ENCODE peak calls at places on chromosome 15, in nine cellular contexts. J is MV-4-11; F is GM23338; H is H1; Q is NCI-H1048; P is islet precursor cell; S is C1 segment of cervical spinal cord; B is CD8-positive, alpha-beta T cell; G is NCI-H1436. Y is an unnamed sample.

GRCh38 chr15:50764331-50765201 is 940 bp downstream of the SPPL2A start:
- DNase-seq in B (no peak), P (no peak), H (no peak), S (no peak), F (no peak), J (peak), G (no peak), Q (no peak), Y (peak)

GRCh38 chr15:58141894-58142293 is 3.7 kb downstream of the AQP9 start:
- DNase-seq in H (no peak), Q (no peak), S (no peak), G (no peak), J (no peak), B (no peak), F (no peak), P (no peak), Y (no peak)

GRCh38 chr15:100341662-100342560 is at the start of gene ADAMTS17:
- DNase-seq in P (peak), J (peak), G (peak), B (peak), F (peak), Q (peak), S (peak), H (peak), Y (peak)

GRCh38 chr15:33083232-33084006 is 111.1 kb downstream of the FMN1 start:
- DNase-seq in F (peak), J (no peak), H (no peak), G (no peak), Q (no peak), B (no peak), P (peak), S (no peak), Y (no peak)

GRCh38 chr15:96893159-96893906 is 562.8 kb downstream of the NR2F2 start:
- DNase-seq in S (no peak), F (peak), P (peak), G (peak), J (peak), Q (no peak), B (no peak), H (no peak), Y (no peak)

GRCh38 chr15:74396445-74397238 is 29.2 kb upstream of the CYP11A1 start:
- DNase-seq in G (no peak), S (no peak), P (peak), Q (no peak), H (no peak), B (no peak), F (no peak), J (peak), Y (no peak)

GRCh38 chr15:50164458-50164857 is 17.5 kb upstream of the SLC27A2 start:
- DNase-seq in H (no peak), B (no peak), P (no peak), F (no peak), J (no peak), Q (no peak), G (no peak), S (no peak), Y (no peak)

GRCh38 chr15:85314139-85314538 is 66.3 kb upstream of the AKAP13 start:
- DNase-seq in F (no peak), Q (no peak), J (no peak), G (no peak), P (peak), H (no peak), B (no peak), S (no peak), Y (no peak)